ENCODE peak calls at places on chromosomes 2 and 18, in four cellular contexts. One of them, this sample, is unnamed. For H3K4me1 and H3K36me3, the result is how much of the 10 kb centered on the place peaks cover.

GRCh38 chr18:34223164-34223892 is 1.4 kb downstream of the NOL4 start:
- DNase-seq in transverse colon: no peak
- DNase-seq in body of pancreas: no peak
- DNase-seq in endodermal cell: peak
- DNase-seq in this sample: peak

GRCh38 chr18:63271881-63272299 is 47.7 kb downstream of the BCL2 start:
- DNase-seq in endodermal cell: no peak
- DNase-seq in body of pancreas: no peak
- DNase-seq in transverse colon: no peak
- DNase-seq in this sample: no peak

GRCh38 chr18:74613390-74613789 is 15.7 kb downstream of the ZNF407 start:
- DNase-seq in endodermal cell: no peak
- DNase-seq in transverse colon: no peak
- DNase-seq in body of pancreas: no peak
- DNase-seq in this sample: no peak

GRCh38 chr18:61589053-61589723 is 256.0 kb downstream of the CDH20 start:
- DNase-seq in body of pancreas: no peak
- DNase-seq in transverse colon: no peak
- DNase-seq in endodermal cell: no peak
- DNase-seq in this sample: no peak

GRCh38 chr2:179860255-179861026 is 971 bp downstream of the ZNF385B start:
- DNase-seq in transverse colon: no peak
- DNase-seq in body of pancreas: no peak
- DNase-seq in endodermal cell: peak
- DNase-seq in this sample: no peak

GRCh38 chr18:57077786-57078552 is 68.9 kb upstream of the BOD1L2 start:
- DNase-seq in transverse colon: no peak
- DNase-seq in endodermal cell: peak
- DNase-seq in body of pancreas: no peak
- DNase-seq in this sample: no peak

GRCh38 chr2:23497063-23497462 is 112.1 kb downstream of the KLHL29 start:
- DNase-seq in transverse colon: no peak
- DNase-seq in body of pancreas: no peak
- DNase-seq in endodermal cell: peak
- DNase-seq in this sample: no peak

GRCh38 chr18:75210274-75211001 is at the start of gene TSHZ1:
- DNase-seq in transverse colon: peak
- DNase-seq in body of pancreas: peak
- DNase-seq in endodermal cell: no peak
- DNase-seq in this sample: peak

GRCh38 chr2:122041455-122041854 is 286.0 kb downstream of the TSN start:
- DNase-seq in endodermal cell: no peak
- DNase-seq in body of pancreas: no peak
- DNase-seq in transverse colon: no peak
- DNase-seq in this sample: no peak

GRCh38 chr2:121634354-121635307 is 14.6 kb downstream of the CLASP1 start:
- DNase-seq in body of pancreas: no peak
- DNase-seq in endodermal cell: no peak
- DNase-seq in transverse colon: no peak
- DNase-seq in this sample: no peak

GRCh38 chr18:32803571-32803970 is 30.7 kb upstream of the KLHL14 start:
- DNase-seq in endodermal cell: no peak
- DNase-seq in body of pancreas: no peak
- DNase-seq in transverse colon: no peak
- DNase-seq in this sample: no peak

GRCh38 chr2:174682578-174683391 is 81.5 kb downstream of the CHRNA1 start:
- DNase-seq in endodermal cell: peak
- DNase-seq in transverse colon: peak
- DNase-seq in body of pancreas: peak
- DNase-seq in this sample: peak

GRCh38 chr2:133434962-133435668 is 133.1 kb downstream of the NCKAP5 start:
- DNase-seq in transverse colon: no peak
- DNase-seq in body of pancreas: no peak
- DNase-seq in endodermal cell: no peak
- DNase-seq in this sample: no peak

GRCh38 chr2:95274291-95275150 is at the start of gene PROM2:
- DNase-seq in endodermal cell: peak
- DNase-seq in body of pancreas: peak
- DNase-seq in transverse colon: peak
- DNase-seq in this sample: peak

GRCh38 chr2:159615187-159615935 is 987 bp downstream of the BAZ2B start:
- DNase-seq in transverse colon: peak
- DNase-seq in body of pancreas: peak
- DNase-seq in endodermal cell: peak
- DNase-seq in this sample: peak

GRCh38 chr2:241859436-241860183 is 916 bp upstream of the PDCD1 start:
- DNase-seq in endodermal cell: peak
- DNase-seq in transverse colon: peak
- DNase-seq in body of pancreas: no peak
- DNase-seq in this sample: peak

GRCh38 chr2:71922501-71923142 is 225.0 kb downstream of the CYP26B1 start:
- DNase-seq in endodermal cell: no peak
- DNase-seq in transverse colon: no peak
- DNase-seq in body of pancreas: no peak
- DNase-seq in this sample: no peak

GRCh38 chr18:76367168-76367785 is 127.8 kb downstream of the ZNF516 start:
- DNase-seq in transverse colon: no peak
- DNase-seq in body of pancreas: no peak
- DNase-seq in endodermal cell: no peak
- DNase-seq in this sample: no peak

GRCh38 chr18:41899535-41899934 is 55.5 kb upstream of the PIK3C3 start:
- DNase-seq in endodermal cell: no peak
- DNase-seq in body of pancreas: no peak
- DNase-seq in transverse colon: no peak
- DNase-seq in this sample: no peak

GRCh38 chr2:176614049-176614448 is 344.8 kb downstream of the MTX2 start:
- DNase-seq in body of pancreas: no peak
- DNase-seq in transverse colon: no peak
- DNase-seq in endodermal cell: peak
- DNase-seq in this sample: no peak

GRCh38 chr2:201484805-201485204 is 33.3 kb downstream of the STRADB start:
- DNase-seq in endodermal cell: no peak
- DNase-seq in transverse colon: no peak
- DNase-seq in body of pancreas: no peak
- DNase-seq in this sample: no peak

GRCh38 chr18:70496749-70497294 is 208.0 kb downstream of the SOCS6 start:
- DNase-seq in transverse colon: no peak
- DNase-seq in endodermal cell: no peak
- DNase-seq in body of pancreas: no peak
- DNase-seq in this sample: no peak

GRCh38 chr18:13136689-13137040 is 81.9 kb upstream of the LDLRAD4 start:
- DNase-seq in transverse colon: peak
- DNase-seq in endodermal cell: peak
- DNase-seq in body of pancreas: no peak
- DNase-seq in this sample: peak

GRCh38 chr2:36173760-36174362 is 181.7 kb upstream of the CRIM1 start:
- DNase-seq in endodermal cell: no peak
- DNase-seq in body of pancreas: no peak
- DNase-seq in transverse colon: no peak
- DNase-seq in this sample: no peak

GRCh38 chr2:20958176-20958575 is 85.7 kb downstream of the APOB start:
- DNase-seq in endodermal cell: no peak
- DNase-seq in transverse colon: no peak
- DNase-seq in body of pancreas: no peak
- DNase-seq in this sample: no peak

GRCh38 chr18:11850821-11851155 is 425 bp upstream of the CHMP1B start:
- DNase-seq in endodermal cell: no peak
- DNase-seq in transverse colon: no peak
- DNase-seq in body of pancreas: no peak
- DNase-seq in this sample: no peak

GRCh38 chr2:200051621-200051945 is 96.2 kb downstream of the MAIP1 start:
- DNase-seq in endodermal cell: no peak
- DNase-seq in body of pancreas: no peak
- DNase-seq in transverse colon: no peak
- DNase-seq in this sample: no peak

GRCh38 chr2:207688597-207688996 is 22.8 kb upstream of the CCNYL1 start:
- DNase-seq in endodermal cell: no peak
- DNase-seq in transverse colon: no peak
- DNase-seq in body of pancreas: no peak
- DNase-seq in this sample: no peak

GRCh38 chr18:59516356-59517155 is 157.5 kb upstream of the LMAN1 start:
- DNase-seq in endodermal cell: peak
- DNase-seq in body of pancreas: peak
- DNase-seq in transverse colon: peak
- DNase-seq in this sample: no peak

GRCh38 chr2:108182489-108182888 is 57.3 kb upstream of the SULT1C3 start:
- DNase-seq in transverse colon: peak
- DNase-seq in endodermal cell: peak
- DNase-seq in body of pancreas: no peak
- DNase-seq in this sample: no peak

GRCh38 chr2:16055848-16056580 is 115.7 kb downstream of the MYCN start:
- DNase-seq in transverse colon: no peak
- DNase-seq in body of pancreas: no peak
- DNase-seq in endodermal cell: no peak
- DNase-seq in this sample: no peak

GRCh38 chr2:66854304-66854703 is 419.4 kb downstream of the MEIS1 start:
- DNase-seq in body of pancreas: no peak
- DNase-seq in endodermal cell: no peak
- DNase-seq in transverse colon: no peak
- DNase-seq in this sample: no peak

GRCh38 chr2:191892391-191892790 is 45.5 kb upstream of the CAVIN2 start:
- DNase-seq in transverse colon: no peak
- DNase-seq in endodermal cell: no peak
- DNase-seq in body of pancreas: no peak
- DNase-seq in this sample: no peak

GRCh38 chr2:7972670-7973069 is 709.2 kb upstream of the ID2 start:
- DNase-seq in transverse colon: no peak
- DNase-seq in endodermal cell: no peak
- DNase-seq in body of pancreas: no peak
- DNase-seq in this sample: no peak

GRCh38 chr2:69570474-69570873 is 73.1 kb downstream of the AAK1 start:
- DNase-seq in transverse colon: no peak
- DNase-seq in body of pancreas: no peak
- DNase-seq in endodermal cell: no peak
- DNase-seq in this sample: no peak

GRCh38 chr2:144159264-144159663 is 360.7 kb downstream of the ZEB2 start:
- DNase-seq in endodermal cell: no peak
- DNase-seq in transverse colon: no peak
- DNase-seq in body of pancreas: no peak
- DNase-seq in this sample: no peak

GRCh38 chr18:63534615-63535014 is 7.6 kb upstream of the SERPINB12 start:
- DNase-seq in body of pancreas: no peak
- DNase-seq in endodermal cell: no peak
- DNase-seq in transverse colon: no peak
- DNase-seq in this sample: no peak

GRCh38 chr2:106995560-106995959 is 109.6 kb upstream of the ST6GAL2 start:
- DNase-seq in endodermal cell: no peak
- DNase-seq in transverse colon: no peak
- DNase-seq in body of pancreas: no peak
- DNase-seq in this sample: no peak

GRCh38 chr2:223537100-223537499 is 65.1 kb downstream of the SCG2 start:
- DNase-seq in endodermal cell: no peak
- DNase-seq in transverse colon: no peak
- DNase-seq in body of pancreas: no peak
- DNase-seq in this sample: no peak

DNA sequence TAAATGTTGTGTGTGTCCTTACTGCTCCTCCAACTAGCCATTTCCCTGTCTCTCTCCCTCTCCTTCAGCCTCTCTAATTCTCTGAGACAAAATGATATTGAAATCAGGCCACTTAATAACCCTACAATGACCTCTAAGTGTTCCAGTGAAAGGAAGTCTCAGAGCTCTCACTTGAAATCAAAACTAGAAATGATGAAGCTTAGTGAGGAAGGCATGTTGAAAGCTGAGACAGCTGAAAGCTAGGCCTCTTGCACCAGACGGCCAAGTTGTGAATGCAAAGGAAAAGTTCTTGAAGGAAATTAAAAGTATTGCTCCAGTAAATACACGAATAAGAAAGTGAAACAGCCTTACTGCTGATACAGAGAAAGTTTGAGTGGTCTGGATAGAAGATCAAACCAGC is 72.9 kb downstream of the PRKCE start:
- DNase-seq in transverse colon: no peak
- DNase-seq in endodermal cell: no peak
- DNase-seq in body of pancreas: no peak
- DNase-seq in this sample: no peak
- H3K4me1 ChIP-seq in transverse colon: under half
- H3K4me1 ChIP-seq in endodermal cell: under half
- H3K4me1 ChIP-seq in body of pancreas: under half
- H3K4me1 ChIP-seq in this sample: under half

GRCh38 chr2:232900811-232901701 is 31.0 kb downstream of the SNORC start:
- DNase-seq in transverse colon: no peak
- DNase-seq in body of pancreas: no peak
- DNase-seq in endodermal cell: peak
- DNase-seq in this sample: no peak

GRCh38 chr2:232908695-232909094 is 38.6 kb downstream of the SNORC start:
- DNase-seq in endodermal cell: no peak
- DNase-seq in body of pancreas: no peak
- DNase-seq in transverse colon: no peak
- DNase-seq in this sample: no peak

GRCh38 chr2:232898592-232899541 is 28.8 kb downstream of the SNORC start:
- DNase-seq in transverse colon: no peak
- DNase-seq in body of pancreas: no peak
- DNase-seq in endodermal cell: peak
- DNase-seq in this sample: peak

GRCh38 chr2:232901711-232902578 is 31.9 kb downstream of the SNORC start:
- DNase-seq in transverse colon: no peak
- DNase-seq in body of pancreas: no peak
- DNase-seq in endodermal cell: peak
- DNase-seq in this sample: peak

GRCh38 chr2:232903989-232904388 is 33.9 kb downstream of the SNORC start:
- DNase-seq in body of pancreas: no peak
- DNase-seq in endodermal cell: peak
- DNase-seq in transverse colon: no peak
- DNase-seq in this sample: peak
- H3K4me3 ChIP-seq in body of pancreas: no peak
- H3K4me3 ChIP-seq in endodermal cell: no peak
- H3K4me3 ChIP-seq in transverse colon: no peak
- H3K4me3 ChIP-seq in this sample: no peak

GRCh38 chr2:128108166-128108565 is 17.2 kb downstream of the UGGT1 start:
- DNase-seq in endodermal cell: no peak
- DNase-seq in body of pancreas: no peak
- DNase-seq in transverse colon: no peak
- DNase-seq in this sample: no peak

GRCh38 chr2:128105072-128105471 is 14.1 kb downstream of the UGGT1 start:
- DNase-seq in body of pancreas: no peak
- DNase-seq in transverse colon: no peak
- DNase-seq in endodermal cell: no peak
- DNase-seq in this sample: no peak

DNA sequence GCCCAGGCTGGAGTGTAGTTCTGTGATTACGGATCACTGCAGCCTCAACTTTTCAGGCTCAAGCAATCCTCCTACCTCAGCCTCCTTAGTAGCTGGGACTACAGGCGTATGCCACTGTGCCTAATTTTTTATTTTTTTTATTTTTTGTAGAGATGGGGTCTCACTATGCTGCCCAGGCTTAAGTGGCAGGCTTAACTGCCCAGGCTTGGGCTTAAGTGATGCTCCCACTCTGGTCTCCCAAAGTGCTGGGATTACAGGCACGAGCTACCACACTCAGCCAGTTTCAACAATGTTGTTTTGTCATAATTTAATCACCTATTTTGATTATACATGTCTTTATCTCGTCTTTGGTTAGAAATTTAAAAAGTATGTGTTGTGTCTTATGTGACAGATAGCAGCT is 18.2 kb downstream of the UGGT1 start:
- DNase-seq in body of pancreas: no peak
- DNase-seq in transverse colon: no peak
- DNase-seq in endodermal cell: no peak
- DNase-seq in this sample: no peak
- H3K36me3 ChIP-seq in body of pancreas: under half
- H3K36me3 ChIP-seq in transverse colon: under half
- H3K36me3 ChIP-seq in endodermal cell: half or more
- H3K36me3 ChIP-seq in this sample: half or more

GRCh38 chr2:42964444-42965081 is 172.2 kb upstream of the HAAO start:
- DNase-seq in body of pancreas: peak
- DNase-seq in transverse colon: no peak
- DNase-seq in endodermal cell: peak
- DNase-seq in this sample: no peak
- H3K4me1 ChIP-seq in body of pancreas: under half
- H3K4me1 ChIP-seq in transverse colon: under half
- H3K4me1 ChIP-seq in endodermal cell: under half
- H3K4me1 ChIP-seq in this sample: under half